ENCODE peak calls at places on chromosomes 12 and 14, in seven cellular contexts. V is K562, T is GM23338, P is A549, B is HepG2, F is GM12878, G is HCT116. Q is an unnamed sample.

GRCh38 chr12:50066402-50066801 is 9.0 kb downstream of the ASIC1 start:
- DNase-seq in V (no peak), T (peak), P (no peak), B (no peak), F (no peak), G (no peak), Q (no peak)

GRCh38 chr12:93179792-93180191 is 197.9 kb upstream of the NUDT4 start:
- DNase-seq in V (no peak), T (no peak), P (no peak), B (no peak), F (no peak), G (no peak), Q (no peak)

GRCh38 chr14:100078997-100079561 is 13.9 kb downstream of the EVL start:
- DNase-seq in V (peak), T (peak), P (no peak), B (no peak), F (no peak), G (no peak), Q (no peak)

GRCh38 chr12:77013091-77013490 is 52.3 kb downstream of the E2F7 start:
- DNase-seq in V (no peak), T (no peak), P (no peak), B (no peak), F (no peak), G (no peak), Q (no peak)

GRCh38 chr12:88206636-88207035 is 64.5 kb downstream of the TMTC3 start:
- DNase-seq in V (no peak), T (no peak), P (no peak), B (no peak), F (no peak), G (no peak), Q (no peak)

GRCh38 chr12:96883571-96883970 is 23.5 kb upstream of the NEDD1 start:
- DNase-seq in V (no peak), T (no peak), P (no peak), B (no peak), F (no peak), G (no peak), Q (no peak)

GRCh38 chr12:28998662-28999120 is 150.4 kb upstream of the FAR2 start:
- DNase-seq in V (no peak), T (peak), P (peak), B (peak), F (no peak), G (no peak), Q (peak)

GRCh38 chr12:40248585-40249297 is 23.9 kb downstream of the LRRK2 start:
- DNase-seq in V (no peak), T (no peak), P (no peak), B (no peak), F (no peak), G (no peak), Q (no peak)

GRCh38 chr14:68306934-68307758 is 485.7 kb downstream of the ZFP36L1 start:
- DNase-seq in V (no peak), T (no peak), P (no peak), B (peak), F (no peak), G (peak), Q (no peak)

GRCh38 chr14:61350871-61351270 is 29.5 kb downstream of the PRKCH start:
- DNase-seq in V (no peak), T (no peak), P (no peak), B (no peak), F (no peak), G (no peak), Q (no peak)

GRCh38 chr12:118980407-118981014 is 830 bp upstream of the SRRM4 start:
- DNase-seq in V (no peak), T (peak), P (no peak), B (no peak), F (no peak), G (no peak), Q (no peak)

GRCh38 chr14:40674503-40674902 is 932.2 kb upstream of the LRFN5 start:
- DNase-seq in V (no peak), T (no peak), P (no peak), B (no peak), F (no peak), G (no peak), Q (no peak)

GRCh38 chr12:6038160-6038559 is 86.3 kb downstream of the VWF start:
- DNase-seq in V (peak), T (peak), P (peak), B (peak), F (no peak), G (peak), Q (peak)

GRCh38 chr14:88168498-88169165 is 154.4 kb downstream of the KCNK10 start:
- DNase-seq in V (peak), T (peak), P (peak), B (peak), F (no peak), G (no peak), Q (peak)

GRCh38 chr14:76917759-76918175 is 91.6 kb downstream of the LRRC74A start:
- DNase-seq in V (no peak), T (no peak), P (no peak), B (no peak), F (no peak), G (no peak), Q (no peak)

GRCh38 chr14:63308723-63309317 is 9.9 kb downstream of the GPHB5 start:
- DNase-seq in V (peak), T (peak), P (no peak), B (peak), F (no peak), G (peak), Q (no peak)

GRCh38 chr12:126425264-126425663 is 1360.0 kb downstream of the AACS start:
- DNase-seq in V (no peak), T (no peak), P (no peak), B (no peak), F (no peak), G (no peak), Q (no peak)

GRCh38 chr12:71947645-71948105 is 9.0 kb downstream of the TPH2 start:
- DNase-seq in V (no peak), T (peak), P (no peak), B (peak), F (no peak), G (no peak), Q (no peak)

GRCh38 chr12:23238190-23238589 is 613.2 kb downstream of the ETNK1 start:
- DNase-seq in V (no peak), T (no peak), P (no peak), B (no peak), F (no peak), G (no peak), Q (no peak)

GRCh38 chr12:8697476-8698131 is at the start of gene RIMKLB:
- DNase-seq in V (peak), T (peak), P (peak), B (no peak), F (no peak), G (no peak), Q (no peak)

GRCh38 chr12:107318804-107319535 is 225.6 kb upstream of the CRY1 start:
- DNase-seq in V (peak), T (peak), P (no peak), B (no peak), F (no peak), G (no peak), Q (no peak)

GRCh38 chr12:128938886-128939285 is 85.6 kb downstream of the GLT1D1 start:
- DNase-seq in V (no peak), T (no peak), P (no peak), B (peak), F (no peak), G (no peak), Q (no peak)

GRCh38 chr14:74510955-74511354 is 17.4 kb downstream of the ISCA2 start:
- DNase-seq in V (no peak), T (no peak), P (no peak), B (no peak), F (no peak), G (no peak), Q (no peak)

GRCh38 chr14:104250175-104250574 is 111.8 kb downstream of the KIF26A start:
- DNase-seq in V (no peak), T (no peak), P (no peak), B (no peak), F (no peak), G (no peak), Q (no peak)

GRCh38 chr14:64684091-64684490 is 20.1 kb upstream of the PLEKHG3 start:
- DNase-seq in V (no peak), T (no peak), P (no peak), B (peak), F (no peak), G (no peak), Q (no peak)

GRCh38 chr12:13982010-13982409 is 608 bp upstream of the GRIN2B start:
- DNase-seq in V (peak), T (peak), P (peak), B (no peak), F (no peak), G (peak), Q (no peak)

GRCh38 chr14:78446807-78447206 is 276.6 kb downstream of the NRXN3 start:
- DNase-seq in V (no peak), T (peak), P (no peak), B (no peak), F (no peak), G (no peak), Q (no peak)

GRCh38 chr12:108116254-108116653 is 12.8 kb upstream of the WSCD2 start:
- DNase-seq in V (no peak), T (no peak), P (no peak), B (no peak), F (no peak), G (no peak), Q (no peak)

GRCh38 chr12:90618606-90619005 is 336.4 kb downstream of the CCER1 start:
- DNase-seq in V (no peak), T (no peak), P (no peak), B (no peak), F (no peak), G (no peak), Q (no peak)

GRCh38 chr12:84134797-84135366 is 777.7 kb downstream of the SLC6A15 start:
- DNase-seq in V (no peak), T (no peak), P (no peak), B (no peak), F (no peak), G (no peak), Q (no peak)

GRCh38 chr12:79512068-79512467 is 178.7 kb downstream of the PAWR start:
- DNase-seq in V (no peak), T (peak), P (no peak), B (no peak), F (no peak), G (no peak), Q (no peak)

GRCh38 chr12:23093488-23093887 is 468.5 kb downstream of the ETNK1 start:
- DNase-seq in V (no peak), T (no peak), P (no peak), B (no peak), F (no peak), G (no peak), Q (no peak)

GRCh38 chr12:76455582-76456345 is 103.8 kb downstream of the OSBPL8 start:
- DNase-seq in V (peak), T (peak), P (peak), B (peak), F (peak), G (peak), Q (peak)

GRCh38 chr12:23004473-23005020 is 379.6 kb downstream of the ETNK1 start:
- DNase-seq in V (no peak), T (no peak), P (no peak), B (peak), F (no peak), G (no peak), Q (no peak)

GRCh38 chr14:55107766-55108554 is 21.1 kb upstream of the LGALS3 start:
- DNase-seq in V (peak), T (no peak), P (peak), B (peak), F (no peak), G (peak), Q (no peak)

GRCh38 chr12:108457006-108457733 is 57.9 kb upstream of the FICD start:
- DNase-seq in V (peak), T (peak), P (peak), B (peak), F (peak), G (peak), Q (peak)

GRCh38 chr12:2294651-2295475 is 242.1 kb downstream of the CACNA1C start:
- DNase-seq in V (no peak), T (no peak), P (no peak), B (no peak), F (no peak), G (no peak), Q (no peak)

GRCh38 chr12:85322715-85323114 is 42.7 kb downstream of the ALX1 start:
- DNase-seq in V (no peak), T (no peak), P (no peak), B (no peak), F (no peak), G (no peak), Q (no peak)

GRCh38 chr12:106192659-106193403 is 54.1 kb upstream of the NUAK1 start:
- DNase-seq in V (no peak), T (no peak), P (no peak), B (no peak), F (no peak), G (no peak), Q (no peak)

GRCh38 chr12:19423531-19423930 is 15.8 kb upstream of the AEBP2 start:
- DNase-seq in V (no peak), T (no peak), P (no peak), B (no peak), F (no peak), G (no peak), Q (no peak)

GRCh38 chr12:19432309-19433170 is 6.8 kb upstream of the AEBP2 start:
- DNase-seq in V (no peak), T (no peak), P (no peak), B (no peak), F (no peak), G (no peak), Q (no peak)

GRCh38 chr12:19430988-19431387 is 8.3 kb upstream of the AEBP2 start:
- DNase-seq in V (no peak), T (no peak), P (no peak), B (no peak), F (no peak), G (no peak), Q (no peak)

GRCh38 chr12:19431407-19432308 is 7.6 kb upstream of the AEBP2 start:
- DNase-seq in V (no peak), T (no peak), P (no peak), B (no peak), F (peak), G (no peak), Q (no peak)

DNA sequence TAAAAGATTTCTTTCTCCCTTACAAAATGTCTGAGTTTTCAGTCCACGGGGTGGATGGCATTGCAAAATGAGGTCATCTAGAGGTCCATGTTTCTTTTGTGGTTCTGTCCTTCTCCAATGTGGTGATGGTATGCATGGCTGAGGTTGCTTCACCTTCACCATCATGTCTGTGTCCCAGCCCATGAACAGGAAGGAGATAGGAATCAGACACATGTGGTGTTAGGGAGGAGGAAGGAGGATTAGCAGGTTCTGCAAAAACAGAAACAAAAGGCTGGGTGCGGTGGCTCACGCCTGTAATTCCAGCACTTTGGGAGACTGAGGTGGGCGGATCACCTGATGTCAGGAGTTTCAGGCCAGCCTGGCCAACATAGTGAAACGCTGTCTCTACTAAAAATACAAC is 11.0 kb upstream of the AEBP2 start:
- DNase-seq in V (no peak), T (no peak), P (no peak), B (no peak), F (no peak), G (no peak), Q (no peak)
- TF ChIP-seq REST in V (no peak), T (no peak), P (no peak), B (no peak), F (no peak), G (no peak), Q (no peak)

GRCh38 chr12:102484017-102484731 is 3.8 kb upstream of the IGF1 start:
- DNase-seq in V (peak), T (peak), P (peak), B (peak), F (peak), G (peak), Q (peak)
- H3K27ac ChIP-seq in V (no peak), T (no peak), P (peak), B (no peak), F (peak), G (no peak), Q (no peak)

GRCh38 chr12:70774055-70774454 is 136.8 kb upstream of the PTPRB start:
- DNase-seq in V (no peak), T (no peak), P (no peak), B (no peak), F (no peak), G (no peak), Q (no peak)
- TF ChIP-seq REST in V (no peak), T (no peak), P (no peak), B (no peak), F (no peak), G (no peak), Q (no peak)

GRCh38 chr12:817941-818600 is 65.7 kb downstream of the WNK1 start:
- DNase-seq in V (no peak), T (no peak), P (no peak), B (no peak), F (no peak), G (no peak), Q (no peak)
- H3K27ac ChIP-seq in V (no peak), T (peak), P (peak), B (no peak), F (no peak), G (no peak), Q (no peak)

DNA sequence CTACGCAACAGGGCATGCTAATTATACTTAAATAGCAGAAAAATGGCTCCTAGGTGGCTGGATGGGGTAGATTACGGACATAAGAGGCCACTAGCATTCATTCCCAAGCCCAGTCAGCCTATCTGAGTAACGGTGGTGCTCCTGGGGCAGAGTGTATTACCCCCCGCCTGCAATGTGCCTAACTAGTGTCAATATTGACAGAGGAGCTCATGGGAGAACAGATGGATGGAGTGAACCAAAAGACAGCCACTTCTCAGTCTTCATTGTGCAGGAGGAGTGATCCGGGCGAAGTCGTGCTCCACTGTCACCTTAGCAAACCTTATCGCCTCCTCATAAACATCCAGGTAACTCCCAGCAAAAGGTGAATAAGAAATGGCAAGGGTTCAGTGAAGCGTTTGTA is 126.8 kb upstream of the BCL2L14 start:
- DNase-seq in V (no peak), T (no peak), P (no peak), B (no peak), F (no peak), G (no peak), Q (no peak)
- TF ChIP-seq REST in V (no peak), T (no peak), P (no peak), B (no peak), F (no peak), G (no peak), Q (no peak)

Q was measured in Panc1.